ENCODE peak calls at places on chromosomes 7 and 10, in ten cellular contexts. E is foreskin fibroblast, A is GM12865, O is AG09319, I is mammary epithelial cell, P is uterus, V is fibroblast of lung, C is WERI-Rb-1, J is upper lobe of left lung, D is cardiac muscle cell. K is an unnamed sample.

GRCh38 chr7:95470452-95470851 is 15.3 kb upstream of the ASB4 start:
- DNase-seq in A (peak), I (peak), E (peak), O (no peak), J (no peak), C (peak), P (no peak), V (peak), D (no peak), K (peak)

GRCh38 chr10:66805610-66806009 is 120.2 kb upstream of the LRRTM3 start:
- DNase-seq in P (no peak), J (no peak), A (no peak), I (no peak), V (no peak), C (no peak), O (no peak), E (no peak), D (no peak), K (no peak)

GRCh38 chr10:51137741-51138529 is 63.6 kb downstream of the PRKG1 start:
- DNase-seq in A (no peak), P (no peak), I (peak), D (no peak), O (peak), C (no peak), V (peak), J (no peak), E (peak), K (no peak)

GRCh38 chr10:47027812-47028260 is 116.6 kb downstream of the PTPN20 start:
- DNase-seq in A (no peak), J (no peak), E (no peak), C (peak), V (no peak), P (no peak), D (no peak), I (no peak), O (no peak), K (no peak)

GRCh38 chr10:79005126-79005820 is 63.5 kb upstream of the ZMIZ1 start:
- DNase-seq in C (no peak), J (peak), D (no peak), V (no peak), I (no peak), P (no peak), A (no peak), O (no peak), E (no peak), K (no peak)

GRCh38 chr10:52450743-52451142 is 136.7 kb downstream of the DKK1 start:
- DNase-seq in O (no peak), D (no peak), E (no peak), V (no peak), A (no peak), I (no peak), C (no peak), J (no peak), P (no peak), K (no peak)

GRCh38 chr7:89798599-89798996 is 355.7 kb upstream of the STEAP1 start:
- DNase-seq in E (no peak), P (no peak), J (no peak), C (no peak), I (no peak), D (no peak), V (no peak), O (no peak), A (no peak), K (no peak)

GRCh38 chr10:100359529-100360150 is 12.6 kb downstream of the SCD start:
- DNase-seq in P (no peak), A (no peak), E (no peak), O (no peak), C (no peak), V (no peak), D (peak), J (no peak), I (no peak), K (no peak)

GRCh38 chr7:81232084-81232799 is 313.4 kb upstream of the SEMA3C start:
- DNase-seq in I (no peak), P (no peak), O (no peak), C (no peak), E (no peak), D (no peak), A (no peak), J (peak), V (no peak), K (no peak)

GRCh38 chr7:141785711-141786552 is 4.1 kb upstream of the TAS2R5 start:
- DNase-seq in D (peak), C (peak), I (peak), E (peak), J (no peak), P (no peak), A (peak), O (peak), V (peak), K (peak)

GRCh38 chr10:98301664-98302319 is 33.8 kb upstream of the LOXL4 start:
- DNase-seq in C (peak), J (no peak), E (no peak), P (no peak), V (no peak), O (no peak), A (no peak), I (no peak), D (no peak), K (no peak)

GRCh38 chr7:157276091-157276561 is 60.7 kb upstream of the DNAJB6 start:
- DNase-seq in D (no peak), A (no peak), P (no peak), O (no peak), V (no peak), E (no peak), C (no peak), J (no peak), I (no peak), K (peak)

GRCh38 chr10:3471927-3472704 is 299.5 kb upstream of the PITRM1 start:
- DNase-seq in O (no peak), E (no peak), J (no peak), V (no peak), I (peak), C (no peak), A (no peak), D (no peak), P (no peak), K (no peak)

GRCh38 chr7:1563939-1564602 is 5.8 kb downstream of the PSMG3 start:
- DNase-seq in A (no peak), O (no peak), V (no peak), C (no peak), P (no peak), E (no peak), D (no peak), I (no peak), J (peak), K (no peak)

GRCh38 chr10:107043461-107043860 is 121.0 kb downstream of the SORCS1 start:
- DNase-seq in A (no peak), P (no peak), C (no peak), J (no peak), V (no peak), O (no peak), E (no peak), I (no peak), D (no peak), K (no peak)

GRCh38 chr7:1917221-1918062 is 247.4 kb downstream of the ELFN1 start:
- DNase-seq in I (no peak), O (no peak), A (no peak), E (no peak), D (no peak), V (peak), C (no peak), P (no peak), J (peak), K (no peak)

GRCh38 chr10:24822557-24822956 is 98.9 kb upstream of the ARHGAP21 start:
- DNase-seq in P (no peak), I (no peak), O (no peak), E (no peak), C (no peak), J (no peak), A (peak), V (no peak), D (no peak), K (peak)

GRCh38 chr7:156458011-156458410 is 182.6 kb upstream of the RNF32 start:
- DNase-seq in J (no peak), O (no peak), A (no peak), D (no peak), C (no peak), I (no peak), P (no peak), E (no peak), V (no peak), K (no peak)

GRCh38 chr10:98425511-98426352 is 10.8 kb upstream of the PYROXD2 start:
- DNase-seq in V (peak), A (peak), E (no peak), P (no peak), C (peak), I (peak), D (peak), J (peak), O (no peak), K (peak)

GRCh38 chr7:151572136-151572535 is 52.4 kb upstream of the RHEB start:
- DNase-seq in J (no peak), P (no peak), O (peak), V (no peak), D (no peak), E (peak), A (no peak), I (no peak), C (peak), K (no peak)

GRCh38 chr7:50832744-50833143 is 50.0 kb upstream of the GRB10 start:
- DNase-seq in E (peak), J (no peak), V (peak), I (peak), P (no peak), A (no peak), D (no peak), O (no peak), C (no peak), K (no peak)

GRCh38 chr10:106493166-106493565 is 671.3 kb downstream of the SORCS1 start:
- DNase-seq in P (no peak), O (no peak), C (no peak), J (no peak), E (no peak), V (no peak), A (no peak), D (no peak), I (no peak), K (no peak)

GRCh38 chr7:5630670-5631069 is 150.8 kb downstream of the RNF216 start:
- DNase-seq in J (no peak), O (no peak), V (no peak), A (no peak), C (no peak), D (no peak), I (peak), E (no peak), P (no peak), K (no peak)

GRCh38 chr10:119197921-119198320 is 9.4 kb upstream of the GRK5 start:
- DNase-seq in C (no peak), A (no peak), V (peak), E (peak), O (no peak), P (no peak), I (peak), D (no peak), J (no peak), K (no peak)

GRCh38 chr7:112654322-112655216 is 135.6 kb downstream of the TMEM168 start:
- DNase-seq in D (no peak), E (peak), O (no peak), J (no peak), C (no peak), P (no peak), A (no peak), V (peak), I (peak), K (no peak)

GRCh38 chr10:29105516-29106215 is 183.2 kb upstream of the LYZL1 start:
- DNase-seq in V (peak), J (no peak), P (no peak), C (no peak), I (peak), E (no peak), O (peak), A (no peak), D (no peak), K (no peak)

GRCh38 chr10:9833871-9834454 is 1183.7 kb upstream of the CELF2 start:
- DNase-seq in A (no peak), E (no peak), O (no peak), V (no peak), C (no peak), J (no peak), I (no peak), P (no peak), D (no peak), K (no peak)

GRCh38 chr10:3948843-3949242 is 163.8 kb upstream of the KLF6 start:
- DNase-seq in P (no peak), V (peak), C (no peak), O (no peak), D (no peak), A (no peak), J (no peak), E (no peak), I (peak), K (no peak)

GRCh38 chr7:74051629-74052410 is 23.8 kb downstream of the ELN start:
- DNase-seq in O (no peak), J (no peak), V (peak), E (no peak), D (peak), A (peak), C (peak), P (no peak), I (no peak), K (no peak)

GRCh38 chr7:73988197-73988596 is 39.8 kb upstream of the ELN start:
- DNase-seq in C (no peak), P (no peak), E (no peak), J (peak), D (no peak), A (no peak), V (no peak), I (peak), O (no peak), K (no peak)

GRCh38 chr10:6269953-6270867 is 67.5 kb downstream of the PFKFB3 start:
- DNase-seq in E (no peak), C (no peak), I (peak), P (no peak), A (peak), D (no peak), V (no peak), O (no peak), J (no peak), K (peak)

GRCh38 chr10:70602665-70603438 is at the start of gene PRF1:
- DNase-seq in O (no peak), I (no peak), D (no peak), V (no peak), P (no peak), C (no peak), A (no peak), E (no peak), J (peak), K (peak)

GRCh38 chr7:134548877-134549276 is at the start of gene AKR1B15:
- DNase-seq in O (no peak), D (no peak), A (peak), I (peak), P (no peak), C (no peak), E (peak), V (no peak), J (peak), K (peak)
- TF ChIP-seq CTCF in O (no peak), D (no peak), A (no peak), I (no peak), P (no peak), C (no peak), E (no peak), V (no peak), J (no peak), K (no peak)

DNA sequence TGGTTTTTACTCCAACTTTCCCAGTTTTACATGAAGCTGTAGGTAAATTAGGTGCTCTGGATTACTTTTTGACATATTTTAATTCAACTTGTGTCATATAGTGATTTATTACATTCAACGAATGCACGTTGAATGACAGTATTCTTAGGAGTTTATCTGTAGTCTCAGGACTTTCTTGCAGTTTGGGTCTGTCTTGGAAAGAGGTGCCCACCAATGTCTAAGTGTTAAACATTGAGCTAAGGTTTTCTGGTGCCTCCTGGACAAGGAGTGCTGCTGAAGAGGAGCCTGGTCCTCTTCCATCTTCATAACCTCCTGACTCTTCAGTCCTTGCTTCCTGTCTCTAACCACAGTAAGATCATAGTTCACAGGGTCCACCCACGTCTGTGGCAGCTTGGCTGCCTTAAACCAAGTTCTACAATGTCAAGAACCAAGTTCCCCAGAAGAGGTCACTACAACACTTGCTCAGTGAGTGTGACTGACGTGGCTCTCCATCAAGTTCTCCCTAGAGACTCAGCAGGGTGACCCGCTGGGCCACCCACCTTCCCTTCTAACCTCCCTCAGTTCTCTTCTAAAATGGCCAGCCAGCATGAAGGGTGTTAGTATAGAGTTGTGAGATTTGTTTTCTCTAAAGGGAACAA is 6.1 kb downstream of the NPY start:
- DNase-seq in A (peak), I (peak), J (no peak), D (peak), E (peak), V (peak), C (peak), P (no peak), O (no peak), K (peak)
- TF ChIP-seq CTCF in A (peak), I (peak), J (no peak), D (peak), E (no peak), V (no peak), C (peak), P (no peak), O (peak), K (peak)

DNA sequence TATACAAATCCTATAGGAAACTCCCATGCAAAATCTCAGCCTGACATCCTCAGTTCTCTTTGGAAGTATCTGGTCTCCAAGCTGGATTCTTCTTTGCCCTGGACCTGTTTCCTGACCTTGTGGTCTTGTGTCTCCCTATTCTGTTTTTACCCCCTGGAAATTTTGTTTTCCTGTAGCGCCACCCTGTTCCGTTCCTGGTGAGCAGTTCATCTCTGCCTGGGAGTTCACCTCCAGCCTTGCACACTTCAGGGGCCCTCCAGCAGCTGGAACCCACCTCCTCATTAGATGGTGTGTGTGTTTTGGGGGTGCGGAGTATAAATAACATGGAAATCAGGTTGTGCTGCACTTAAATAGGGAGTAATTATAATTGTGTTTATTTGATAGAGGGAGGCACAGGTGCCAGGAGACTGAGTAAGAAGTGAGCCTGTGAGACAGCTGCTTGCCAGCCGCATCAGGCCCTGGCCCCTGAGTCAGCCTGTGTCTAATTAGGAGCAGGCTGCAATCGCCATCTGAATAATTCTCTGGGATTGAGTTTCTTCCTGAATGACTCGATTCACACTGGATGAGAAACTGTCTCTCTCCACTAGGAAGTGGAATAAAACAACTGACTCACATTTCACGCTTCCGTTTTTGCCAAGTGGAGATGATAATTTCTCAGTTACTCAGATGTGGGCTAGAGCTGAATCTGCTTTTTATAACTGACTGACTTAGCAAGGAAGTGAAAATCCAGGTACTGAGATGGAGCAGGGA is 69.4 kb upstream of the HECTD2 start:
- DNase-seq in C (no peak), D (no peak), E (peak), P (no peak), I (peak), A (no peak), V (peak), J (no peak), O (peak), K (no peak)
- TF ChIP-seq CTCF in C (no peak), D (no peak), E (no peak), P (no peak), I (no peak), A (no peak), V (no peak), J (no peak), O (no peak), K (no peak)

DNA sequence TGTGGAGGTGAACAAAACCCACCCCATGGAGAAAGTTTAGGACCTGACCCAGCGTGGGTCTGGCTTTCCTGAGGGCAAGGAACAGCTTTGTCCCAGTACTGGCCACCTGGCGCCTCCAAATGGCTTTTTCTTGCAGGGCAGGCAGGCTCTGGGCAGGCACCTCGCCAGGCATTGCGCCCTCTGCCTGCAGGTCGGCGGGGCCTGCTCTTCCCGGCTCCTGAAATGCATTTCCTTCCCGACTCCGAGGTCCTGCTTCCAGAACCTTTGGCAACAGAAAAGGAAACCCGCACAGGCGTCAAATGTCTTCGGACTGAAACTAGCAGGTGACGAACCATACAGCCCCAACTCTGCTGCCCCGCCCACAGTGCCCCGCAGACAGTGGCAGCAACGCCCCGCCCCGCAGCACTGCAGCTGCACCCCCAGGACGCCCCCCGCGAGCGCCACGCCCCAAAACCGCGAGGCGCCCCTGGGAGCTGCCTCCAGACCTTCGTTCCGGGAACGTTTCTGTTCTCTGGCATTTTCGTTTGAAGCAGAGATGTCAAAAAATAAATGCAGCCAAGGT is 65.5 kb downstream of the C10orf143 start:
- DNase-seq in C (peak), E (no peak), I (no peak), D (peak), V (no peak), O (no peak), P (no peak), A (no peak), J (peak), K (no peak)
- TF ChIP-seq CTCF in C (peak), E (peak), I (no peak), D (peak), V (peak), O (peak), P (no peak), A (no peak), J (no peak), K (no peak)

DNA sequence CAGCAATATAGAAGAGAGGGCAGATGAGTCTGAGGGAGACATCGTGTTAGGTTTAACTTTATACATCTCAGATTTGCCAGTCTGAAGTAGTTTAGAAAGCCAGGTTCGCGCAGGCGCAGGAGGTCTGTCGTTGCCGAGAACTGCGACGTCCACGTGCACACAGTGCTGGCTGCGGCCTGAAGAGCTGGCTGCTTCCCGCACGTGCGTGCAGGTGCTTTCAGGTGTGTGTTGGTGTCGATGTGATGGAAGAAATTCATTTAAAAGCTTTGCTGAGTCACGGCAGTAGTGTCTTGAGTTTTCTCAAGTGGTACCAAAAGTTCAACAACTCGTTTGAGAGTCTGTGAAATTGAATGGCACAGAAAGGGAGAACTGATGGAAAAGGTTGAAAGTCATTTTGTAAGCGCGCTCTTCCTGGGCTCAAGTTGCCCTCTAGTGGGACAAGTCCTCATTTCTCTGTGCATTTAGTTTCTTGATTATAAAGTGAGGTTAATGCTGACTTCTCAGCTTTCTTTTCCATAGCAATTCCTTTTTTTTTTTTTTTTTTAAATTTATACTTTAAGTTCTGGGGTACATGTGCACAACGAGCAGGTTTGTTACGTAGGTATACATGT is 18.7 kb downstream of the WDR37 start:
- DNase-seq in V (peak), O (no peak), A (peak), I (no peak), P (no peak), E (no peak), D (no peak), C (no peak), J (peak), K (no peak)
- TF ChIP-seq CTCF in V (no peak), O (no peak), A (peak), I (peak), P (no peak), E (peak), D (peak), C (no peak), J (no peak), K (peak)

GRCh38 chr7:91424372-91424771 is 160.1 kb downstream of the FZD1 start:
- DNase-seq in V (no peak), J (no peak), P (no peak), C (peak), E (no peak), A (no peak), O (no peak), D (peak), I (no peak), K (no peak)
- TF ChIP-seq CTCF in V (no peak), J (no peak), P (no peak), C (peak), E (no peak), A (no peak), O (no peak), D (no peak), I (no peak), K (no peak)

GRCh38 chr7:31336202-31337035 is 4.1 kb downstream of the NEUROD6 start:
- DNase-seq in P (no peak), A (no peak), C (no peak), E (no peak), J (peak), I (no peak), D (peak), V (no peak), O (no peak), K (no peak)
- TF ChIP-seq CTCF in P (no peak), A (no peak), C (no peak), E (no peak), J (no peak), I (no peak), D (no peak), V (no peak), O (no peak), K (no peak)

GRCh38 chr7:99996755-99997544 is 18.4 kb upstream of the ZKSCAN1 start:
- DNase-seq in P (no peak), E (no peak), V (no peak), O (no peak), C (no peak), D (no peak), J (no peak), I (no peak), A (no peak), K (no peak)
- TF ChIP-seq CTCF in P (no peak), E (no peak), V (no peak), O (no peak), C (no peak), D (no peak), J (no peak), I (no peak), A (no peak), K (no peak)

K was measured in GM10248.